ENCODE peak calls at places on chromosomes 11 and 22, in four cellular contexts. One of them, this sample, is unnamed.

GRCh38 chr11:42085736-42086135 is 626.3 kb upstream of the LRRC4C start:
- DNase-seq in cardiac muscle cell: no peak
- DNase-seq in fibroblast of pulmonary artery: no peak
- DNase-seq in mesothelial cell of epicardium: no peak
- DNase-seq in this sample: no peak

GRCh38 chr11:93783362-93783761 is 720 bp upstream of the MED17 start:
- DNase-seq in cardiac muscle cell: no peak
- DNase-seq in fibroblast of pulmonary artery: no peak
- DNase-seq in mesothelial cell of epicardium: no peak
- DNase-seq in this sample: no peak

GRCh38 chr11:28383471-28383870 is 275.3 kb downstream of the METTL15 start:
- DNase-seq in cardiac muscle cell: no peak
- DNase-seq in fibroblast of pulmonary artery: no peak
- DNase-seq in mesothelial cell of epicardium: no peak
- DNase-seq in this sample: no peak

GRCh38 chr11:113204280-113204679 is 110.1 kb upstream of the TTC12 start:
- DNase-seq in cardiac muscle cell: no peak
- DNase-seq in fibroblast of pulmonary artery: no peak
- DNase-seq in mesothelial cell of epicardium: no peak
- DNase-seq in this sample: no peak

GRCh38 chr22:27112273-27112672 is 454.9 kb downstream of the MIAT start:
- DNase-seq in cardiac muscle cell: no peak
- DNase-seq in fibroblast of pulmonary artery: no peak
- DNase-seq in mesothelial cell of epicardium: no peak
- DNase-seq in this sample: no peak

GRCh38 chr11:122486793-122487495 is 168.6 kb upstream of the UBASH3B start:
- DNase-seq in cardiac muscle cell: peak
- DNase-seq in fibroblast of pulmonary artery: peak
- DNase-seq in mesothelial cell of epicardium: no peak
- DNase-seq in this sample: no peak

GRCh38 chr11:57913713-57914704 is 109.7 kb upstream of the OR9Q1 start:
- DNase-seq in cardiac muscle cell: no peak
- DNase-seq in fibroblast of pulmonary artery: no peak
- DNase-seq in mesothelial cell of epicardium: no peak
- DNase-seq in this sample: no peak

GRCh38 chr22:27019827-27020226 is 362.4 kb downstream of the MIAT start:
- DNase-seq in cardiac muscle cell: no peak
- DNase-seq in fibroblast of pulmonary artery: no peak
- DNase-seq in mesothelial cell of epicardium: no peak
- DNase-seq in this sample: no peak

GRCh38 chr11:6481012-6481923 is at the start of the genes ARFIP2 and TIMM10B:
- DNase-seq in cardiac muscle cell: peak
- DNase-seq in fibroblast of pulmonary artery: peak
- DNase-seq in mesothelial cell of epicardium: peak
- DNase-seq in this sample: peak

GRCh38 chr11:119584193-119585037 is 144.6 kb downstream of the NECTIN1 start:
- DNase-seq in cardiac muscle cell: peak
- DNase-seq in fibroblast of pulmonary artery: peak
- DNase-seq in mesothelial cell of epicardium: peak
- DNase-seq in this sample: no peak

GRCh38 chr11:45083544-45084087 is 62.8 kb upstream of the PRDM11 start:
- DNase-seq in cardiac muscle cell: peak
- DNase-seq in fibroblast of pulmonary artery: no peak
- DNase-seq in mesothelial cell of epicardium: no peak
- DNase-seq in this sample: no peak

GRCh38 chr22:43467171-43467570 is 55.4 kb downstream of the MPPED1 start:
- DNase-seq in cardiac muscle cell: no peak
- DNase-seq in fibroblast of pulmonary artery: no peak
- DNase-seq in mesothelial cell of epicardium: no peak
- DNase-seq in this sample: no peak

GRCh38 chr11:18013790-18014507 is 1.1 kb upstream of the SERGEF start:
- DNase-seq in cardiac muscle cell: peak
- DNase-seq in fibroblast of pulmonary artery: no peak
- DNase-seq in mesothelial cell of epicardium: no peak
- DNase-seq in this sample: no peak

GRCh38 chr22:40247976-40248375 is 70.3 kb downstream of the TNRC6B start:
- DNase-seq in cardiac muscle cell: no peak
- DNase-seq in fibroblast of pulmonary artery: no peak
- DNase-seq in mesothelial cell of epicardium: no peak
- DNase-seq in this sample: no peak

GRCh38 chr11:43925063-43925931 is 17.1 kb upstream of the C11orf96 start:
- DNase-seq in cardiac muscle cell: no peak
- DNase-seq in fibroblast of pulmonary artery: no peak
- DNase-seq in mesothelial cell of epicardium: no peak
- DNase-seq in this sample: no peak

GRCh38 chr11:130536106-130537040 is 87.9 kb downstream of the ADAMTS15 start:
- DNase-seq in cardiac muscle cell: no peak
- DNase-seq in fibroblast of pulmonary artery: peak
- DNase-seq in mesothelial cell of epicardium: no peak
- DNase-seq in this sample: no peak

GRCh38 chr11:9855579-9856260 is 191.8 kb downstream of the SWAP70 start:
- DNase-seq in cardiac muscle cell: no peak
- DNase-seq in fibroblast of pulmonary artery: no peak
- DNase-seq in mesothelial cell of epicardium: no peak
- DNase-seq in this sample: no peak

GRCh38 chr11:2690596-2691354 is 9.0 kb downstream of the KCNQ1OT1 start:
- DNase-seq in cardiac muscle cell: no peak
- DNase-seq in fibroblast of pulmonary artery: no peak
- DNase-seq in mesothelial cell of epicardium: no peak
- DNase-seq in this sample: no peak

GRCh38 chr11:69508974-69509373 is 27.5 kb downstream of the LINC01488 start:
- DNase-seq in cardiac muscle cell: no peak
- DNase-seq in fibroblast of pulmonary artery: no peak
- DNase-seq in mesothelial cell of epicardium: no peak
- DNase-seq in this sample: no peak

GRCh38 chr11:48116843-48117242 is 99.8 kb upstream of the OR4B1 start:
- DNase-seq in cardiac muscle cell: no peak
- DNase-seq in fibroblast of pulmonary artery: peak
- DNase-seq in mesothelial cell of epicardium: no peak
- DNase-seq in this sample: no peak
- TF ChIP-seq CTCF in cardiac muscle cell: peak
- TF ChIP-seq CTCF in fibroblast of pulmonary artery: peak
- TF ChIP-seq CTCF in mesothelial cell of epicardium: no peak
- TF ChIP-seq CTCF in this sample: no peak

DNA sequence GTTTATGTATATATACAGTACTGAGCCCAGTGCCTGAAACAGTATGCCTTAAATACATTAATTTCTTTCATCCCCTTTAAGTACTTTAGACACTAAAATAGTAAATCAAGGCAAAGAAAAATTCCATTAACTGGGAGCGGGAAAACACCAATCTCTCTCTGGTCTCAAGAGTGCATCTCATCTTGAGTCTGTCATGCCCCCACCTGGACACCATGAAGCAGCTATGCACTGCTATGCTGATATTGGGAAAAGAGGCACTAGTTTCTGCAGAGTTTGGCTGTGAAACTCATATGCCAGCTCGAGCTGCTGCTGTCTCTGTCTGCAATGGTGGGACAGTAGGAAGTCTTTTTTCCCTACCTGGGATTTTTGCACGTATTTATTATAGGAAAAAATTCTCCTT is 754.4 kb upstream of the RAG2 start:
- DNase-seq in cardiac muscle cell: peak
- DNase-seq in fibroblast of pulmonary artery: no peak
- DNase-seq in mesothelial cell of epicardium: no peak
- DNase-seq in this sample: no peak
- TF ChIP-seq CTCF in cardiac muscle cell: no peak
- TF ChIP-seq CTCF in fibroblast of pulmonary artery: no peak
- TF ChIP-seq CTCF in mesothelial cell of epicardium: no peak
- TF ChIP-seq CTCF in this sample: no peak

GRCh38 chr11:85826096-85826855 is 15.3 kb upstream of the SYTL2 start:
- DNase-seq in cardiac muscle cell: peak
- DNase-seq in fibroblast of pulmonary artery: peak
- DNase-seq in mesothelial cell of epicardium: no peak
- DNase-seq in this sample: no peak
- TF ChIP-seq CTCF in cardiac muscle cell: peak
- TF ChIP-seq CTCF in fibroblast of pulmonary artery: peak
- TF ChIP-seq CTCF in mesothelial cell of epicardium: no peak
- TF ChIP-seq CTCF in this sample: no peak

GRCh38 chr11:116873391-116873790 is 36.0 kb upstream of the APOA1 start:
- DNase-seq in cardiac muscle cell: no peak
- DNase-seq in fibroblast of pulmonary artery: no peak
- DNase-seq in mesothelial cell of epicardium: no peak
- DNase-seq in this sample: no peak
- TF ChIP-seq CTCF in cardiac muscle cell: no peak
- TF ChIP-seq CTCF in fibroblast of pulmonary artery: no peak
- TF ChIP-seq CTCF in mesothelial cell of epicardium: no peak
- TF ChIP-seq CTCF in this sample: no peak